ENCODE peak calls at places on chromosomes 16 and 17, in seven cellular contexts. X is K562, M is transverse colon, H is A549, D is sigmoid colon, S is uterus, K is right lobe of liver. U is an unnamed sample.

GRCh38 chr17:3685174-3685812 is 10.7 kb downstream of the P2RX5 start:
- DNase-seq in S (no peak), D (no peak), H (no peak), X (no peak), K (no peak), M (no peak), U (no peak)

GRCh38 chr17:29855686-29856085 is 74.3 kb downstream of the SSH2 start:
- DNase-seq in S (no peak), M (no peak), H (no peak), K (no peak), X (no peak), D (no peak), U (peak)

GRCh38 chr16:89476811-89477261 is 13.5 kb downstream of the ANKRD11 start:
- DNase-seq in M (no peak), K (no peak), D (no peak), S (no peak), X (no peak), H (no peak), U (peak)

GRCh38 chr16:67546761-67547422 is 15.4 kb upstream of the CTCF start:
- DNase-seq in D (peak), M (peak), K (peak), S (peak), H (peak), X (peak), U (peak)

GRCh38 chr16:1108299-1109252 is 12.5 kb upstream of the C1QTNF8 start:
- DNase-seq in M (peak), X (no peak), H (no peak), K (peak), S (peak), D (peak), U (no peak)

GRCh38 chr16:54286067-54286329 is 589 bp downstream of the IRX3 start:
- DNase-seq in H (no peak), K (no peak), X (no peak), S (no peak), D (no peak), M (no peak), U (no peak)

GRCh38 chr17:62950067-62950466 is 16.0 kb upstream of the TANC2 start:
- DNase-seq in X (no peak), M (peak), S (no peak), K (no peak), D (no peak), H (no peak), U (no peak)

GRCh38 chr17:58282442-58282841 is 1.7 kb upstream of the MPO start:
- DNase-seq in X (no peak), S (no peak), K (no peak), D (no peak), M (no peak), H (no peak), U (peak)

GRCh38 chr16:83983491-83983890 is 15.4 kb downstream of the NECAB2 start:
- DNase-seq in X (no peak), D (no peak), S (no peak), H (no peak), M (no peak), K (no peak), U (no peak)

GRCh38 chr16:14275934-14276333 is 204.8 kb downstream of the MRTFB start:
- DNase-seq in D (no peak), M (no peak), X (no peak), H (no peak), K (no peak), S (no peak), U (no peak)

GRCh38 chr16:47873434-47873833 is 282.4 kb downstream of the ABCC12 start:
- DNase-seq in M (no peak), K (no peak), H (no peak), S (no peak), X (peak), D (no peak), U (peak)

GRCh38 chr16:65254144-65254543 is 132.3 kb upstream of the CDH11 start:
- DNase-seq in X (no peak), K (no peak), H (no peak), S (no peak), D (no peak), M (no peak), U (no peak)

GRCh38 chr17:79747508-79748295 is 17.0 kb downstream of the ENPP7 start:
- DNase-seq in K (no peak), X (no peak), D (no peak), H (no peak), S (no peak), M (no peak), U (no peak)

GRCh38 chr16:17476414-17477259 is 5.9 kb upstream of the XYLT1 start:
- DNase-seq in M (peak), S (peak), K (no peak), D (no peak), H (peak), X (peak), U (peak)

GRCh38 chr16:73565263-73565662 is 517.3 kb upstream of the ZFHX3 start:
- DNase-seq in H (no peak), S (no peak), D (no peak), M (no peak), K (no peak), X (no peak), U (peak)

GRCh38 chr17:45403906-45404490 is 28.7 kb downstream of the ARHGAP27 start:
- DNase-seq in X (no peak), K (no peak), S (no peak), M (no peak), H (no peak), D (no peak), U (no peak)

GRCh38 chr17:45405250-45406086 is 27.2 kb downstream of the ARHGAP27 start:
- DNase-seq in D (no peak), X (peak), M (peak), H (no peak), K (no peak), S (no peak), U (no peak)

GRCh38 chr17:45404870-45405249 is 27.8 kb downstream of the ARHGAP27 start:
- DNase-seq in M (no peak), X (no peak), K (no peak), H (no peak), D (no peak), S (no peak), U (no peak)

GRCh38 chr17:45408611-45409421 is 23.9 kb downstream of the ARHGAP27 start:
- DNase-seq in M (peak), X (no peak), S (no peak), H (no peak), D (no peak), K (peak), U (no peak)

GRCh38 chr17:45406107-45406506 is 26.6 kb downstream of the ARHGAP27 start:
- DNase-seq in D (no peak), X (no peak), K (no peak), H (no peak), M (no peak), S (no peak), U (peak)
- H3K4me3 ChIP-seq in D (no peak), X (no peak), K (no peak), H (no peak), M (peak), S (no peak), U (no peak)

GRCh38 chr17:2075336-2076056 is 20.6 kb downstream of the HIC1 start:
- DNase-seq in D (peak), M (no peak), S (peak), H (no peak), K (no peak), X (no peak), U (peak)
- TF ChIP-seq CTCF in D (no peak), M (no peak), S (no peak), H (no peak), K (no peak), X (no peak), U (no peak)

GRCh38 chr16:81036751-81037350 is 1.2 kb downstream of the ATMIN start:
- DNase-seq in H (no peak), S (no peak), D (no peak), X (peak), K (no peak), M (no peak), U (peak)

GRCh38 chr16:81040837-81041236 is 5.2 kb downstream of the ATMIN start:
- DNase-seq in M (no peak), X (no peak), H (no peak), K (no peak), S (no peak), D (no peak), U (no peak)

GRCh38 chr16:81035975-81036750 is 521 bp downstream of the ATMIN start:
- DNase-seq in S (peak), M (peak), K (peak), H (peak), X (peak), D (peak), U (peak)

GRCh38 chr16:81029930-81030604 is 5.6 kb upstream of the ATMIN start:
- DNase-seq in X (no peak), H (no peak), S (no peak), M (no peak), K (no peak), D (no peak), U (no peak)

GRCh38 chr16:81035398-81035974 is at the start of gene ATMIN:
- DNase-seq in H (peak), D (peak), S (peak), M (peak), X (peak), K (peak), U (peak)
- TF ChIP-seq POLR2A in H (peak), D (no peak), S (peak), M (no peak), X (no peak), K (no peak), U (peak)

DNA sequence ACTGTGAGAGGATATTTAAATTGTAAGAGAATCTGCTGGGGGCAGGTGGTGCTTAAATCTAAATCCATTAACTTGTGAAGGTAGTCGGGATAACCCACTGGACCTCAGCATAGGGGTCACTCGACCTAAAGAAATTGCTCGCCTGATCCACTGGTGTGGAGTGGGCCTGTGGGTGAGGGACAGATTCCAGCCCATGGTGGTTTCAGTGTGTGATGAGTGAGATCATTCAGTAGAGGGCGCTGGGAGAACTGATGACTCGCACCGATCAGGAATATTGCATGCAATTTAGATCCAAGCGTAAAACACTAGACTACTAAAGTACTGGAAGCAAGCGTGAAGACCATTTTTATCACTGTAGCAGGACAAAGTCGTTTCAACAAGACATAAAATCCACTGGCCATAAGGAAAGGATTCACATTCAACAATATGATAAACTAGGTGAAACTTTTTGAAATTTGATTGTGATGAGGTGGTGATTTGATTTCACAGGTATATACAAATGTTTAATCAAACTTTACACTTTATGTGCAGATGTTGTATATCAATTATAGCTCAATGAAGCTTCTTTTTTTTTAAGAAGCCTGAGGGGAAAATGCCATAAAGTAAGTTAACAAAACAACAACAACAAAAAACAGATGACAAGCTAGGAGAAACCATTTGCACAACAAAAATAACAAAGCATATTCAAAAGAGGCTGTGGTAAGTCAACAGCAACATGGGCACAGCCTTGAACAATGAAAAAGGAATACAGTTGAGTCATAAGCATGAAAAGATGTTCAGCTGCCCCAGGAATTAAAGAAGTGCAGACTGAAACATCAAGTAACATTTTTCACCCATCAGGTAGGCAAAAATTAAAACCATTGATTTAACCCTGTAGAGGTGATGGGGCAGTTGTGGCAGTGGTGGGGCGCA is 7.5 kb upstream of the TMEM170A start:
- DNase-seq in K (peak), S (peak), H (peak), M (peak), D (peak), X (peak), U (peak)
- H3K4me3 ChIP-seq in K (no peak), S (no peak), H (no peak), M (no peak), D (no peak), X (no peak), U (no peak)

GRCh38 chr17:45264988-45265387 is 3.1 kb upstream of the SPATA32 start:
- DNase-seq in K (no peak), X (no peak), M (no peak), S (no peak), D (no peak), H (no peak), U (no peak)

GRCh38 chr17:45264430-45264829 is 2.5 kb upstream of the SPATA32 start:
- DNase-seq in K (no peak), X (no peak), D (no peak), M (no peak), H (no peak), S (no peak), U (no peak)

GRCh38 chr17:45261577-45262515 is at the start of gene SPATA32:
- DNase-seq in M (peak), D (peak), H (no peak), K (peak), S (no peak), X (no peak), U (no peak)

GRCh38 chr17:45263477-45263860 is 1.6 kb upstream of the SPATA32 start:
- DNase-seq in K (no peak), S (no peak), H (no peak), X (no peak), M (no peak), D (no peak), U (no peak)

GRCh38 chr17:45262516-45263476 is 902 bp upstream of the SPATA32 start:
- DNase-seq in K (no peak), X (no peak), M (no peak), S (no peak), H (no peak), D (peak), U (no peak)
- TF ChIP-seq CTCF in K (no peak), X (no peak), M (no peak), S (no peak), H (no peak), D (no peak), U (no peak)